ENCODE peak calls at places on chromosomes 4 and X, in five cellular contexts. O is IMR-90, U is K562, V is H1, I is HepG2. X is an unnamed sample.

GRCh38 chr4:121421594-121421993 is 40.8 kb upstream of the QRFPR start:
- DNase-seq in I (no peak), U (no peak), V (no peak), O (no peak), X (no peak)

GRCh38 chr4:104279744-104280143 is 214.9 kb downstream of the CXXC4 start:
- DNase-seq in O (no peak), U (no peak), I (no peak), V (no peak), X (no peak)

GRCh38 chr4:7608043-7608442 is 173.3 kb upstream of the PSAPL1 start:
- DNase-seq in V (no peak), U (no peak), I (peak; percentile 13), O (no peak), X (no peak)

GRCh38 chr4:110310795-110311194 is 112.4 kb upstream of the ELOVL6 start:
- DNase-seq in V (no peak), U (no peak), O (no peak), I (no peak), X (no peak)

GRCh38 chr4:176436500-176436973 is 116.8 kb downstream of the SPCS3 start:
- DNase-seq in U (no peak), O (peak; percentile 94), I (no peak), V (no peak), X (peak; percentile 3)

GRCh38 chr4:6222761-6223292 is 22.5 kb upstream of the JAKMIP1 start:
- DNase-seq in V (no peak), I (no peak), U (no peak), O (no peak), X (no peak)

GRCh38 chr4:5774416-5775056 is 63.5 kb downstream of the EVC start:
- DNase-seq in O (no peak), U (no peak), V (no peak), I (no peak), X (no peak)

GRCh38 chrX:72255864-72256263 is 17.0 kb upstream of the ERCC6L start:
- DNase-seq in O (no peak), I (no peak), V (no peak), U (no peak), X (no peak)

GRCh38 chrX:107654778-107655761 is 26.8 kb downstream of the PRPS1 start:
- DNase-seq in U (peak; percentile 65), I (peak; percentile 33), O (peak; percentile 92), V (peak; percentile 50), X (peak; percentile 59)

GRCh38 chr4:69025191-69025998 is 70.9 kb upstream of the UGT2B7 start:
- DNase-seq in O (no peak), U (no peak), V (peak; percentile 29), I (peak; percentile 68), X (peak; percentile 50)

GRCh38 chr4:48262926-48263325 is 6.7 kb downstream of the TEC start:
- DNase-seq in I (no peak), O (peak; percentile 75), V (no peak), U (no peak), X (no peak)

GRCh38 chr4:86543560-86544312 is 50.4 kb upstream of the PTPN13 start:
- DNase-seq in I (no peak), V (no peak), O (no peak), U (no peak), X (no peak)

GRCh38 chr4:82437285-82438005 is 7.1 kb downstream of the ENOPH1 start:
- DNase-seq in I (no peak), V (no peak), U (no peak), O (peak; percentile 44), X (no peak)

GRCh38 chrX:49122499-49122898 is 1.0 kb downstream of the GPKOW start:
- DNase-seq in U (no peak), O (no peak), I (no peak), V (no peak), X (no peak)

GRCh38 chrX:41590641-41591040 is 98.1 kb upstream of the GPR34 start:
- DNase-seq in V (no peak), U (no peak), I (no peak), O (peak; percentile 39), X (no peak)
- TF ChIP-seq RFX5 in V (no peak), U (no peak), I (no peak), O (no peak), X (no peak)

DNA sequence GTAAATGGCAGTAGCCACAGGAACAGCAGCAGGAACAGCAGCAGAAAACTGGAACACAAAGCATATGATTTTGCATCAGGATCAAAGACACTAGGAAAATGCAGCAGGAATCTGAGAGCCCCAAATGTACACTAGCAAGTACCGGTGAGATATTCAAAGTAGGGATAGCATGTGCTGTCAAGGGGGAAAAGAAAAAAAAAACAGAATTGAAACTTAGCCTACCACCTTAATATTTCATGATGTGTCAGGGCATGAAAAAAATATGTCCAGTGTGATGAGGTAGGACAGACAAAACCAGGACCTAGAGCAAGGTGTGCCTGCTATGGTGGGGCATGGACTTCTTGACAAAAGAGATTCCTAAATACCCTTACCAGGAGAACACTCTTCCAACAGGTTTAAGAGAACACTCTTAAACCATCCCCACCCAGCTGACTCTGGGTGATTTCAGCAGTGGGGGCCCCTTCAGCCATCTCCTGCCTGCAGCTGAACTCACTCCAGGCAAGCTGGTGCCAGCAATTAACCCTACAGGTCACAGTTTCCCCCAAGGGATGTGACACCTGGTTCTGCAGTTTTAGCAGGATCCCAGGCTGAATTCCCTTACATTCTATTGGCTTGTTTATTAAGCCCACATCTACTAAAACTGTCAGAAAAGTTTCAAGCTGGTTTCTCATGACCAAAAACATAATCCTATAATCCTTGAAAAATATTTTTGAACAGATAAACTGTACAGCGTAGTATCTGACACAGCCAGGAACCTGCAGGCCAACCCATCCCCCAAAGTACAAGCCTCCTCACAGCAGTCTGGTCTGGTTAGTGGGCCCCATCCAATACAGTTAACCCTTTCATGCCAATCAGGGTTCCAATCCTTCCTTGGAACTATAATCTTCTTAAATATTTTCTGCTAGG is 62.9 kb upstream of the FMR1 start:
- DNase-seq in I (no peak), U (no peak), O (no peak), V (no peak), X (no peak)
- TF ChIP-seq MAFK in I (no peak), U (no peak), O (no peak), V (no peak), X (no peak)

GRCh38 chr4:188037003-188037713 is 41.6 kb downstream of the ZFP42 start:
- DNase-seq in O (no peak), V (no peak), U (no peak), I (no peak), X (no peak)
- TF ChIP-seq RFX5 in O (no peak), V (no peak), U (no peak), I (no peak), X (no peak)

GRCh38 chr4:140675599-140676231 is 80.5 kb downstream of the TBC1D9 start:
- DNase-seq in V (no peak), O (peak; percentile 38), I (no peak), U (no peak), X (no peak)

GRCh38 chr4:140672366-140672765 is 83.8 kb downstream of the TBC1D9 start:
- DNase-seq in U (no peak), V (no peak), I (no peak), O (no peak), X (no peak)

GRCh38 chr4:140668111-140668510 is 88.1 kb downstream of the TBC1D9 start:
- DNase-seq in V (no peak), I (no peak), U (no peak), O (no peak), X (no peak)

DNA sequence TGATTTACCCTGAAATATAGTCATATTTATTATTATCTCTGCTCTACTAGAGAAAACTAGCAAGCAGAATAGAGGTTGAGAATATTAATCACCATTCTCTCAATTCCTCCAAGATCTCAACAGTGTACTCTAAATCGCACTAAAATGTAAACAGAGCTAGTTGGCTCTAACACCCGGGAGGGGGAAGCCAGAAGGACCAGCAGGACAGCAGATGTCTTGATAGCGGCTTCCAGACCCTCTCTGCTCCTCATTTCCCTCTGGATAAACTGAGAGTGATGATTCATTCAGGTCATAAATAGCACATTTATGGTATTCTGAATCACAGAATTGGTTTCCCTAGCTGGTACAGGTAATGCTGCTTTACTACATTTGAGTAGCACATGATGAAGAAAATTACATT is 82.5 kb downstream of the TBC1D9 start:
- DNase-seq in O (peak; percentile 87), U (no peak), V (no peak), I (no peak), X (no peak)
- TF ChIP-seq MAFK in O (no peak), U (no peak), V (no peak), I (no peak), X (no peak)

DNA sequence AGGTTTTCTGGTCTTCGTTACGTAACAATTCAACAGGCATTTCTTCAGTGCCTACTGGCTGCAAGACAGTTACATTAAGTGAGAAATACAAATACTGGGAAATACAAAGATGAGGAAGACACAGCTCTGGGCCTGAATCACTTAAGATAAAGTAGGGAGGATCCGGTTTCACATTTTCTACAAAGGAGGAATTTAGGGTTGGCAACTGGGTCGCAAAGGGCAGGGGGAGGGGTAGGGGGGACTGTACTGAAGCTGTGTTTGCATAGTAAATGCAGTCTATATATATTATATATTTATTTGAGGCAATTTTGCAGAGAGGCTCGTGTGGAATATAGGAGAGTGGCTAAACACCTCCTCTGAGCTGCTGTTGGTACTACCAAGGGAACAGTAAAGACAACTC is 107.4 kb downstream of the MAML3 start:
- DNase-seq in O (no peak), V (no peak), U (no peak), I (no peak), X (no peak)
- TF ChIP-seq RFX5 in O (no peak), V (no peak), U (no peak), I (no peak), X (no peak)

X was measured in A549.